ENCODE peak calls at places on chromosomes 4 and X, in seven cellular contexts. K, S, L, H, C, W and U are unnamed samples. For H3K4me1, the result is how much of the 10 kb centered on the place peaks cover.

GRCh38 chrX:18898091-18898490 is 85.8 kb downstream of the PHKA2 start:
- DNase-seq in K (no peak), S (no peak), L (no peak), H (no peak), C (no peak), W (no peak), U (no peak)

GRCh38 chr4:82044141-82044993 is 329.4 kb downstream of the HNRNPD start:
- DNase-seq in K (peak), S (peak), L (peak), H (peak), C (peak), W (no peak), U (peak)

GRCh38 chrX:25503826-25504225 is 488.1 kb upstream of the ARX start:
- DNase-seq in K (no peak), S (no peak), L (no peak), H (no peak), C (peak), W (no peak), U (no peak)

GRCh38 chr4:1887065-1887464 is 15.9 kb downstream of the NSD2 start:
- DNase-seq in K (no peak), S (no peak), L (no peak), H (no peak), C (no peak), W (no peak), U (no peak)

GRCh38 chr4:105923507-105924238 is 28.4 kb downstream of the NPNT start:
- DNase-seq in K (no peak), S (no peak), L (no peak), H (no peak), C (no peak), W (no peak), U (peak)

GRCh38 chrX:72620550-72621145 is 48.0 kb upstream of the HDAC8 start:
- DNase-seq in K (peak), S (peak), L (no peak), H (peak), C (peak), W (peak), U (peak)

GRCh38 chr4:78784255-78784654 is 8.1 kb downstream of the BMP2K start:
- DNase-seq in K (no peak), S (no peak), L (no peak), H (no peak), C (no peak), W (no peak), U (no peak)

GRCh38 chr4:138522366-138522765 is 280.2 kb upstream of the SLC7A11 start:
- DNase-seq in K (no peak), S (no peak), L (no peak), H (no peak), C (peak), W (no peak), U (no peak)

GRCh38 chr4:188444500-188444899 is 305.3 kb downstream of the TRIML1 start:
- DNase-seq in K (no peak), S (no peak), L (no peak), H (no peak), C (no peak), W (no peak), U (no peak)

GRCh38 chr4:122539861-122540465 is 80.9 kb downstream of the IL21 start:
- DNase-seq in K (no peak), S (no peak), L (no peak), H (no peak), C (no peak), W (no peak), U (no peak)

GRCh38 chr4:4182835-4183568 is 43.7 kb downstream of the OTOP1 start:
- DNase-seq in K (no peak), S (no peak), L (peak), H (no peak), C (peak), W (no peak), U (no peak)

DNA sequence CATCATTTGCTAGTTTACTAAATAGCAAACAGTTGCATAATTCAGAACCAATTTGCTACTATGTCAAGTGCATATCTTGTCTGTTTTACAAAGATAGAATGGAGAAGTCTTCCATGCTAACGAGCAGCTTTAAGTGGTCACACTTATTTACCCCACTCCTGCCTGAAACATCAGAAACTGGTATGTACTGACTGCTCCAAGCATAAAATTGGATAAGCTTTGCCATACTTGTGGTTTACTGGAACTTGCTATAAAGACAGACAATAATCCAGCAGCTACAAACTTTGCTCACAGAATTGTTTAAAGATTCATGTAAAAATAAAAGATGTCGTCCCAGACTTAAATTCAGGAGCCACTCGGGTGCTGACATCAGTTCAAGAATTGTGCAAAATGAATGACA is 13.3 kb upstream of the CDKL2 start:
- DNase-seq in K (no peak), S (no peak), L (no peak), H (no peak), C (no peak), W (no peak), U (no peak)
- TF ChIP-seq POLR2AphosphoS5 in K (no peak), S (no peak), L (no peak), H (no peak), C (no peak), W (no peak), U (no peak)

GRCh38 chr4:6961496-6962210 is 52.0 kb downstream of the TBC1D14 start:
- DNase-seq in K (no peak), S (no peak), L (no peak), H (no peak), C (no peak), W (no peak), U (no peak)
- H3K4me1 ChIP-seq in K (under half), S (under half), L (under half), H (under half), C (under half), W (under half), U (under half)

DNA sequence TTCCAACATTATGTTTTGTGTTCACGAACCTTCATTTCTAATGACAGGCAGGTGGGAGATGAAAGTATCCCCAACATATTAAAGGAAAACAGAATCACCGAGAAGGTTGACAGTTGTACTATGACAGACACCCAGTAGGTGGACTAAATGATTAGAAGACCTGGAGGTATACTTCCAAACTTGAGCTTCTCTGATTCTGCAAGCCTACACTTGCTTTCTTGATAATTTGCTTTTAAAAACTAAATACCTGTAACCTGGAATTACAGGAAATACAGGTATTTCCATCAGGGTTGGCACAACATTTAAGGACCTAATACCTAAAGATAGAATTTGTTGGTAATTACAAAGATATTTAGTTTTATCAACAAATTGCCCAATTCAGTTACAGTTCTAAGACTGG is 43.4 kb downstream of the C4orf51 start:
- DNase-seq in K (no peak), S (no peak), L (no peak), H (no peak), C (no peak), W (no peak), U (no peak)
- TF ChIP-seq CTCF in K (no peak), S (no peak), L (no peak), H (no peak), C (no peak), W (no peak), U (no peak)

DNA sequence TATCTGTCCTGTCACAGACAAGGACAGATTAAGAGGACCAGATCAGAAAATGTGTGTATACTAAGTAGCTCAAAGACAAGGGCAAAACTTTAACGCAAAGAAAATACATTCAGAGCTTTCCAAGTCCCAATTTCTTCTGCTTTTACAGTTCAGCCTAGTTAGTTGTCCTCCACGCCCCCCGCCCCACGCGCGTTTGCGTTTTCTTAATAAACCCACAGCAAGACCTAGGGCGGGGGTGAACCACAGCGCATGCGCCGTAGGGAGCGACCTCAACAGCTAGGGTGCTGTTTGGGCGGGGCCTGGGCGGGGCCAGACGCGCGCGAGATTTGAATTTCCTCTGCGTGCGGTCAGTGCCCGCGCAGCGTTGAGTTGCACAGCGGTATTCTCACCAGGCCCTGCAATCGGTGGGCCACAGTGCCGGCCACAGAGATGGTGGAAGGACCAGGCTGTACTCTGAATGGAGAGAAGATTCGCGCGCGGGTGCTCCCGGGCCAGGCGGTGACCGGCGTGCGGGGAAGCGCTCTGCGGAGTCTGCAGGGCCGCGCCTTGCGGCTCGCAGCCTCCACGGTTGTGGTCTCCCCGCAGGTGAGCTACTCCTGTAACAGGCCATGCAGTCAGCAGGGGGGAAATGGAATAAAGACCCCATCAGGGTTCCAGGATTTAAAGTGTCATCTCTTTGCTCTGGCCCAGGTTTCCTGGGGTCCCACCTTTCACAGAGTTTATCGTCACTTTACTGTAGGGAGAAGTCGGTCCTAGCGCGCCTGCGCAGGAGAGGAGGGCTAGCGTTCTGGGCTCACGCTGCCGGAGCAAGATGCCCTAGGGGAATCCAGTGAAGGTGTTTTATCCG is at the start of gene NEIL3:
- DNase-seq in K (peak), S (peak), L (peak), H (peak), C (peak), W (no peak), U (peak)
- TF ChIP-seq POLR2AphosphoS5 in K (no peak), S (no peak), L (peak), H (no peak), C (peak), W (peak), U (no peak)

GRCh38 chrX:56564921-56565861 is 1.8 kb downstream of the UBQLN2 start:
- DNase-seq in K (no peak), S (no peak), L (peak), H (no peak), C (peak), W (no peak), U (peak)
- H3K4me1 ChIP-seq in K (under half), S (under half), L (under half), H (under half), C (under half), W (under half), U (under half)

GRCh38 chr4:131302108-131302507 is 1847.0 kb upstream of the PCDH10 start:
- DNase-seq in K (no peak), S (no peak), L (no peak), H (no peak), C (peak), W (no peak), U (no peak)
- TF ChIP-seq CTCF in K (no peak), S (no peak), L (no peak), H (no peak), C (peak), W (no peak), U (no peak)

GRCh38 chrX:46311581-46312120 is 233.6 kb downstream of the ZNF674 start:
- DNase-seq in K (no peak), S (no peak), L (no peak), H (no peak), C (no peak), W (no peak), U (no peak)

GRCh38 chrX:46319750-46320149 is 225.5 kb downstream of the ZNF674 start:
- DNase-seq in K (no peak), S (no peak), L (no peak), H (no peak), C (no peak), W (no peak), U (no peak)

GRCh38 chrX:46318551-46318950 is 226.7 kb downstream of the ZNF674 start:
- DNase-seq in K (no peak), S (no peak), L (no peak), H (no peak), C (no peak), W (no peak), U (no peak)

GRCh38 chrX:46317158-46317557 is 228.1 kb downstream of the ZNF674 start:
- DNase-seq in K (no peak), S (no peak), L (no peak), H (no peak), C (no peak), W (no peak), U (no peak)
- TF ChIP-seq POLR2AphosphoS5 in K (no peak), S (no peak), L (no peak), H (no peak), C (no peak), W (no peak), U (no peak)